ENCODE peak calls at places on chromosomes 11 and 22, in eight cellular contexts. U is GM23338, Q is OCI-LY7, S is PC-3, K is neural progenitor cell, J is HCT116, G is hepatocyte, O is SK-N-SH. R is an unnamed sample. For H4K20me1, the result is how much of the 10 kb centered on the place peaks cover.

GRCh38 chr11:62678433-62678769 is 472 bp downstream of the UBXN1 start:
- DNase-seq in J (no peak), S (no peak), K (peak), Q (no peak), U (no peak), G (no peak), O (no peak), R (no peak)

GRCh38 chr22:37331034-37331428 is 48.7 kb downstream of the CYTH4 start:
- DNase-seq in J (no peak), G (no peak), U (no peak), O (no peak), K (no peak), S (peak), Q (no peak), R (no peak)

GRCh38 chr11:2464451-2465165 is 19.8 kb downstream of the KCNQ1 start:
- DNase-seq in G (no peak), U (no peak), S (no peak), Q (no peak), J (no peak), O (no peak), K (no peak), R (no peak)

GRCh38 chr11:109641549-109641948 is 219.6 kb downstream of the C11orf87 start:
- DNase-seq in J (no peak), O (no peak), G (peak), U (peak), Q (no peak), S (peak), K (peak), R (peak)

GRCh38 chr11:82994615-82995014 is 77.1 kb downstream of the RAB30 start:
- DNase-seq in U (no peak), G (no peak), K (no peak), O (no peak), S (no peak), Q (no peak), J (no peak), R (no peak)

GRCh38 chr22:48750826-48751440 is 1076.7 kb downstream of the BRD1 start:
- DNase-seq in S (no peak), O (no peak), K (no peak), Q (no peak), J (no peak), G (no peak), U (no peak), R (no peak)

GRCh38 chr11:102345923-102346322 is 1.1 kb upstream of the BIRC2 start:
- DNase-seq in J (peak), U (no peak), O (no peak), G (peak), K (no peak), Q (no peak), S (peak), R (no peak)

GRCh38 chr11:1763796-1764661 is at the start of gene CTSD:
- DNase-seq in S (peak), G (peak), Q (peak), K (peak), J (peak), U (peak), O (peak), R (peak)

GRCh38 chr11:69138265-69138664 is 17.5 kb upstream of the SMIM38 start:
- DNase-seq in J (peak), Q (no peak), K (no peak), O (no peak), S (peak), G (no peak), U (no peak), R (no peak)

GRCh38 chr11:77047007-77047927 is 13.1 kb downstream of the B3GNT6 start:
- DNase-seq in O (peak), G (peak), S (peak), Q (peak), K (peak), U (peak), J (peak), R (peak)

GRCh38 chr11:123159146-123159857 is 35.7 kb downstream of the CLMP start:
- DNase-seq in S (no peak), J (no peak), Q (no peak), K (no peak), U (no peak), G (no peak), O (no peak), R (no peak)

GRCh38 chr11:128289048-128289447 is 298.3 kb downstream of the ETS1 start:
- DNase-seq in Q (no peak), S (no peak), K (no peak), G (no peak), U (no peak), J (no peak), O (no peak), R (no peak)

GRCh38 chr11:86519064-86519911 is 144.6 kb downstream of the CCDC81 start:
- DNase-seq in S (no peak), U (no peak), O (no peak), J (no peak), K (no peak), Q (no peak), G (peak), R (no peak)

GRCh38 chr11:86517557-86517956 is 142.9 kb downstream of the CCDC81 start:
- DNase-seq in G (no peak), S (peak), O (no peak), J (no peak), Q (no peak), U (no peak), K (no peak), R (no peak)

GRCh38 chr11:86515297-86516094 is 140.8 kb downstream of the CCDC81 start:
- DNase-seq in O (peak), S (peak), J (no peak), G (peak), U (no peak), K (no peak), Q (no peak), R (no peak)

GRCh38 chr11:86514453-86514852 is 139.8 kb downstream of the CCDC81 start:
- DNase-seq in O (no peak), K (no peak), U (no peak), S (no peak), J (no peak), Q (no peak), G (no peak), R (no peak)

DNA sequence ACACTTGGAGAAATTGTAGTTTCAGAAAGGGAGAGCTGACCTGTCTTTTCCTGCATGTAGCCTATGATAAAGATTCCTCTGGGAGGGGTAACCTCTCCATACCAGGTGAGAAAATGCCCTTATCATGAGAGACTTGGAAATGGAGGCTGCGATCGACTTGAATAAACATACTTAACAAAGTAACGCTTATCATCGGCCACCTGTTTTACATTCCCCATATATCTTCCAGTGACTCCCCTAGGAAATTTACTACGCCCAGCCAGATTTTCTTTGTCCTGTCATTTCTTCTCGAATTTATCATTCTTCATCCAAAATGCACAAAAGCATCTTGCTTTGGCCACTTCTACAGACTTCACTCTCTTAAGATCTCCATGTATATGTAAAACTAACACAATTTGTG is 143.5 kb downstream of the CCDC81 start:
- DNase-seq in J (no peak), U (no peak), S (no peak), Q (no peak), O (no peak), G (no peak), K (no peak), R (no peak)
- TF ChIP-seq EZH2phosphoT487 in J (no peak), U (no peak), S (no peak), Q (no peak), O (no peak), G (no peak), K (no peak), R (no peak)

DNA sequence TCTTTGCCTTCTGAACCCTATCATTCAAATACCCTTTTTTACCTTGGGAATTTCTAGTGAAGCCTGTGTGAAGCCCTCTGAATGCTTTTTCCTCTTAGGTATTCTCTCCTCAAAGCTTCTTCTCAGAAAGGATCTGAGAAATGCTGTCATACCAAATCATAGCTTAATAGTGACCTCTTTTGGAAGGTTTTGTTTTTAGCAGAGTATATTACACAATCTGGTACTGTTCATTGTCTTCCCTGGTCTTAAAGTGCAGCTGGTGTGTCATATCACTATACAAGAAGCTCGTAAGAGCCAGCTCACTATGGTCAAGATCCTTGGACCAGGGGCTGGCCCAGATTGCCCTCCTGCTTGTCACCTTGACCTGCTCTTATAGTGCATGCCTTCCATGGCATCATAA is 204.4 kb upstream of the ANO5 start:
- DNase-seq in S (no peak), U (no peak), Q (no peak), O (peak), K (no peak), G (peak), J (no peak), R (peak)
- TF ChIP-seq CTCF in S (no peak), U (no peak), Q (peak), O (no peak), K (no peak), G (peak), J (no peak), R (peak)

DNA sequence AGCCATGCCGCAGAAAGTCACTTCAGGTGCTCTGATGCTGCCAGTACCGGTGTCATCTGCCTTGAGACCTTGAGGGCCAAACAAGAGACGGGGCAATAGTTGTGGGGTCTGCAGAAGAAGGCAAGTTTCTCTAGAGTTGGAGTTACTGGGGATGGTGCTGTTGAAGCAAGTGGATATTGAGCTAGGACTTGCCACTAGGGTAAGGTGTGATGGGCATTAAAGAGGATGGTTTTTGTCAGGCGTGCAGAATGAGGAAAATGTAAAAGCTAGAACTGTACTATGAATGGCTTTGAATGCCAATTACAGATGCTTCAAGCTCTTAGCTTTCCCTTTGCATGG is 61.6 kb downstream of the TNRC6B start:
- DNase-seq in K (no peak), J (no peak), S (no peak), Q (no peak), O (no peak), U (no peak), G (no peak), R (no peak)
- H4K20me1 ChIP-seq in K (half or more), J (under half), S (under half), Q (under half), O (under half), U (half or more), G (half or more), R (under half)

DNA sequence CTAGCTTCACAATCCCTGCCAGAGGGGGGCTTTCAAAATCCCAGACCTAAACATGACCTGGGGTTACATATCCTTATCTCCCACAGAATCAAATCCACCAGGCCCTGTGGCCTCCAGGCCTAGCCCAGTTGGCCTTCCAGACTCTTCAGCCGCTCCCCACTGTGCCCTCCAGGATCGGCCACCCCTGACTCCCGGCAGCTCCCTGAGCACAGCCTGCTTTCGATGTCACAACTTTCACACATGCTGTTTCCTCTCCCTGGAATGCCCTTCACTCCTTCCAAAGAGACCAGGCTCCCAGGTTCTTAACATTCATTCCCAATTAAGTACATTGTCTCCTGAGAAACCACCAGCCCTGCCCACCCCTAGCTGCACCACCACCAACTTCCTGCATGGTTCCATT is 62.7 kb downstream of the CSNK2A3 start:
- DNase-seq in Q (no peak), O (no peak), U (no peak), J (no peak), G (no peak), K (no peak), S (no peak), R (no peak)
- TF ChIP-seq EZH2phosphoT487 in Q (no peak), O (no peak), U (no peak), J (no peak), G (no peak), K (no peak), S (no peak), R (no peak)

GRCh38 chr11:117470576-117470975 is 142.9 kb downstream of the CEP164 start:
- DNase-seq in S (no peak), K (no peak), O (no peak), U (no peak), Q (no peak), J (no peak), G (no peak), R (no peak)

GRCh38 chr11:117471776-117472175 is 144.1 kb downstream of the CEP164 start:
- DNase-seq in J (no peak), G (no peak), K (no peak), U (no peak), S (no peak), O (no peak), Q (no peak), R (no peak)

GRCh38 chr11:117465236-117465997 is 137.8 kb downstream of the CEP164 start:
- DNase-seq in K (no peak), O (no peak), U (no peak), S (no peak), J (no peak), G (no peak), Q (no peak), R (no peak)

GRCh38 chr11:117466966-117467365 is 139.3 kb downstream of the CEP164 start:
- DNase-seq in K (no peak), J (no peak), U (no peak), S (no peak), G (no peak), O (no peak), Q (no peak), R (no peak)

GRCh38 chr11:117468888-117469287 is 141.2 kb downstream of the CEP164 start:
- DNase-seq in G (no peak), O (no peak), S (no peak), Q (no peak), J (no peak), U (peak), K (no peak), R (no peak)
- TF ChIP-seq CTCF in G (peak), O (no peak), S (no peak), Q (no peak), J (peak), U (peak), K (no peak), R (no peak)